ENCODE peak calls at places on chromosomes 13 and 19, in eight cellular contexts. T, I, F, V, C, X, M and Z are unnamed samples.

GRCh38 chr13:30963794-30964193 is 31.3 kb downstream of the TEX26 start:
- DNase-seq in X (no peak), C (no peak), M (no peak), F (no peak), I (no peak), T (no peak), V (no peak), Z (peak; percentile 10)

GRCh38 chr19:46373573-46374359 is 26.9 kb downstream of the PPP5C start:
- DNase-seq in X (no peak), I (no peak), C (peak; percentile 98), T (no peak), V (no peak), F (no peak), M (peak; percentile 68), Z (peak; percentile 99)

GRCh38 chr19:35703343-35703742 is 1.0 kb upstream of the ZBTB32 start:
- DNase-seq in C (peak; percentile 53), F (no peak), V (no peak), I (no peak), M (no peak), T (no peak), X (no peak), Z (no peak)

GRCh38 chr13:30711837-30712236 is 23.5 kb upstream of the ALOX5AP start:
- DNase-seq in V (no peak), X (no peak), M (no peak), F (no peak), I (no peak), T (no peak), C (no peak), Z (no peak)

GRCh38 chr13:59472134-59472533 is 691.6 kb downstream of the DIAPH3 start:
- DNase-seq in C (no peak), T (no peak), F (no peak), X (no peak), M (no peak), V (no peak), I (no peak), Z (no peak)

GRCh38 chr13:25059166-25059565 is 36.8 kb upstream of the PABPC3 start:
- DNase-seq in I (no peak), F (no peak), M (no peak), X (no peak), C (no peak), T (no peak), V (no peak), Z (no peak)

GRCh38 chr13:110607675-110608224 is 7.6 kb upstream of the NAXD start:
- DNase-seq in C (no peak), X (no peak), T (no peak), F (no peak), M (no peak), I (no peak), V (no peak), Z (no peak)

GRCh38 chr19:49878744-49879070 is 1.2 kb downstream of the TBC1D17 start:
- DNase-seq in F (no peak), X (no peak), V (no peak), I (no peak), C (no peak), M (no peak), T (no peak), Z (no peak)

GRCh38 chr19:46487802-46488445 is 7.7 kb downstream of the PNMA8B start:
- DNase-seq in C (peak; percentile 65), I (peak; percentile 73), V (peak; percentile 60), M (peak; percentile 79), F (peak; percentile 54), T (peak; percentile 60), X (peak; percentile 64), Z (peak; percentile 63)

GRCh38 chr13:25756916-25757315 is 294.9 kb downstream of the SHISA2 start:
- DNase-seq in M (no peak), T (no peak), C (peak; percentile 12), V (no peak), I (no peak), X (no peak), F (no peak), Z (peak; percentile 10)

GRCh38 chr19:39846678-39847486 is 703 bp upstream of the FBL start:
- DNase-seq in I (no peak), V (no peak), C (no peak), M (no peak), T (no peak), X (no peak), F (no peak), Z (no peak)

GRCh38 chr13:110698689-110699088 is 7.2 kb downstream of the CARS2 start:
- DNase-seq in I (no peak), V (no peak), X (no peak), C (no peak), F (no peak), M (no peak), T (no peak), Z (no peak)

GRCh38 chr19:42528354-42529247 is at the start of gene CEACAM1:
- DNase-seq in T (peak; percentile 45), V (peak; percentile 54), I (no peak), C (peak; percentile 16), M (peak; percentile 56), X (no peak), F (peak; percentile 19), Z (peak; percentile 28)

GRCh38 chr19:3373971-3374368 is 7.6 kb downstream of the NFIC start:
- DNase-seq in V (no peak), I (no peak), M (no peak), T (no peak), F (no peak), X (no peak), C (no peak), Z (no peak)

GRCh38 chr13:97344250-97345175 is 89.5 kb upstream of the RAP2A start:
- DNase-seq in X (peak; percentile 8), F (no peak), C (peak; percentile 44), V (peak; percentile 6), T (peak; percentile 16), M (peak; percentile 85), I (peak; percentile 72), Z (peak; percentile 51)

GRCh38 chr13:41675306-41675705 is 218.0 kb downstream of the RGCC start:
- DNase-seq in F (no peak), X (no peak), V (no peak), I (no peak), T (no peak), M (peak; percentile 75), C (no peak), Z (no peak)

GRCh38 chr13:110415669-110416068 is 108.6 kb downstream of the COL4A2 start:
- DNase-seq in C (peak; percentile 3), V (no peak), T (no peak), X (no peak), F (no peak), I (peak; percentile 41), M (peak; percentile 41), Z (peak; percentile 49)

GRCh38 chr19:42032428-42032827 is 37.6 kb downstream of the GRIK5 start:
- DNase-seq in C (peak; percentile 96), I (no peak), T (no peak), M (no peak), X (no peak), V (no peak), F (no peak), Z (peak; percentile 97)

GRCh38 chr19:35337984-35338296 is 9.0 kb downstream of the CD22 start:
- DNase-seq in M (no peak), I (no peak), X (no peak), V (no peak), C (no peak), F (no peak), T (no peak), Z (no peak)

GRCh38 chr19:19526581-19527370 is 1.9 kb upstream of the YJEFN3 start:
- DNase-seq in M (no peak), V (no peak), C (no peak), T (no peak), F (no peak), X (no peak), I (no peak), Z (no peak)

GRCh38 chr19:42121036-42121621 is 11.1 kb downstream of the POU2F2 start:
- DNase-seq in F (no peak), M (no peak), V (no peak), X (no peak), T (no peak), I (no peak), C (no peak), Z (no peak)

GRCh38 chr19:29708553-29709439 is 6.3 kb downstream of the C19orf12 start:
- DNase-seq in T (no peak), C (no peak), F (no peak), X (no peak), V (no peak), I (no peak), M (no peak), Z (no peak)

GRCh38 chr13:36674337-36675212 is 755 bp downstream of the SERTM1 start:
- DNase-seq in F (no peak), X (no peak), T (no peak), I (no peak), C (no peak), V (no peak), M (no peak), Z (peak; percentile 6)

GRCh38 chr13:94483970-94484369 is 4.5 kb upstream of the DCT start:
- DNase-seq in T (no peak), M (no peak), I (no peak), X (no peak), F (no peak), C (no peak), V (no peak), Z (no peak)